ENCODE peak calls at places on chromosomes 16 and 17, in eight cellular contexts. O, F, W, G, L, Z, E and Q are unnamed samples.
A peak's percentile ranks its signal among the peaks of the same experiment; 100 is the strongest.

GRCh38 chr17:38739305-38739704 is 8.8 kb downstream of the PCGF2 start:
- DNase-seq in L (no peak), Z (no peak), W (no peak), F (no peak), E (no peak), G (no peak), O (no peak), Q (no peak)

GRCh38 chr17:43070257-43070656 is 45.2 kb downstream of the RND2 start:
- DNase-seq in G (no peak), L (no peak), Z (no peak), F (no peak), E (no peak), W (no peak), O (no peak), Q (no peak)

GRCh38 chr17:40484973-40485530 is 16.4 kb downstream of the TNS4 start:
- DNase-seq in E (no peak), W (no peak), G (no peak), O (no peak), L (no peak), Z (no peak), F (no peak), Q (no peak)

GRCh38 chr17:40471856-40472732 is 28.8 kb downstream of the IGFBP4 start:
- DNase-seq in L (no peak), O (no peak), E (no peak), W (no peak), G (no peak), Z (no peak), F (no peak), Q (no peak)

GRCh38 chr16:62692685-62693084 is 656.4 kb upstream of the CDH8 start:
- DNase-seq in W (no peak), F (no peak), E (no peak), O (no peak), Z (no peak), G (no peak), L (no peak), Q (peak; percentile 36)

GRCh38 chr17:60590075-60590474 is 9.9 kb upstream of the PPM1D start:
- DNase-seq in L (no peak), E (no peak), Z (no peak), O (no peak), W (no peak), F (no peak), G (no peak), Q (no peak)

GRCh38 chr16:56190903-56191806 is at the start of gene GNAO1:
- DNase-seq in L (peak; percentile 76), G (peak; percentile 76), E (peak; percentile 81), O (peak; percentile 49), Z (peak; percentile 82), W (peak; percentile 79), F (peak; percentile 54), Q (peak; percentile 80)

GRCh38 chr16:9670058-9670457 is 512.2 kb downstream of the GRIN2A start:
- DNase-seq in O (no peak), G (no peak), L (peak; percentile 76), F (no peak), Z (no peak), E (no peak), W (no peak), Q (no peak)

GRCh38 chr17:34354637-34355036 is 1.6 kb upstream of the CCL13 start:
- DNase-seq in L (no peak), E (no peak), F (no peak), O (no peak), Z (no peak), G (no peak), W (no peak), Q (no peak)

GRCh38 chr17:81681672-81682071 is 1.9 kb downstream of the ARL16 start:
- DNase-seq in L (no peak), O (no peak), G (no peak), F (peak; percentile 48), W (no peak), E (no peak), Z (no peak), Q (no peak)

GRCh38 chr16:68700120-68700519 is 37.0 kb upstream of the CDH1 start:
- DNase-seq in E (no peak), O (no peak), L (no peak), Z (no peak), W (no peak), F (no peak), G (no peak), Q (no peak)

GRCh38 chr16:21277927-21278706 is at the start of gene CRYM:
- DNase-seq in Z (peak; percentile 75), O (peak; percentile 71), E (peak; percentile 71), W (peak; percentile 65), F (peak; percentile 47), L (peak; percentile 68), G (peak; percentile 83), Q (peak; percentile 85)

GRCh38 chr17:61490540-61490975 is 38.3 kb downstream of the TBX4 start:
- DNase-seq in O (no peak), L (no peak), E (no peak), F (no peak), W (no peak), Z (no peak), G (no peak), Q (no peak)

GRCh38 chr17:6640536-6641373 is at the start of the genes KIAA0753 and TXNDC17:
- DNase-seq in G (peak; percentile 97), L (peak; percentile 94), Z (peak; percentile 94), O (peak; percentile 82), W (peak; percentile 96), E (peak; percentile 94), F (peak; percentile 85), Q (peak; percentile 83)

GRCh38 chr17:76426853-76427252 is 26.1 kb downstream of the UBE2O start:
- DNase-seq in W (no peak), F (no peak), O (no peak), E (no peak), Z (no peak), L (no peak), G (no peak), Q (no peak)

GRCh38 chr17:82204831-82205719 is 7.6 kb downstream of the CCDC57 start:
- DNase-seq in Z (no peak), F (no peak), G (no peak), W (no peak), O (no peak), E (no peak), L (no peak), Q (no peak)

GRCh38 chr17:39618956-39619785 is 7.6 kb upstream of the PPP1R1B start:
- DNase-seq in Z (no peak), L (no peak), E (no peak), G (no peak), F (no peak), W (no peak), O (no peak), Q (no peak)

GRCh38 chr17:2453325-2453724 is 52.5 kb upstream of the MNT start:
- DNase-seq in G (no peak), W (no peak), O (no peak), E (no peak), L (no peak), Z (no peak), F (no peak), Q (no peak)

GRCh38 chr16:82773018-82773417 is 146.2 kb downstream of the CDH13 start:
- DNase-seq in G (no peak), E (no peak), W (no peak), L (no peak), Z (no peak), O (no peak), F (no peak), Q (no peak)

GRCh38 chr17:28926786-28927185 is 23.9 kb upstream of the DHRS13 start:
- DNase-seq in F (no peak), L (no peak), G (no peak), W (no peak), O (no peak), E (no peak), Z (no peak), Q (no peak)

GRCh38 chr17:61279476-61280145 is 120.0 kb upstream of the TBX2 start:
- DNase-seq in E (no peak), L (no peak), F (no peak), G (no peak), O (no peak), W (no peak), Z (no peak), Q (no peak)

GRCh38 chr17:68016838-68017237 is 18.7 kb upstream of the KPNA2 start:
- DNase-seq in F (no peak), W (no peak), O (no peak), E (no peak), Z (no peak), G (no peak), L (no peak), Q (no peak)

GRCh38 chr17:72119963-72120877 is 600 bp upstream of the SOX9 start:
- DNase-seq in O (peak; percentile 46), Z (peak; percentile 49), W (peak; percentile 52), E (peak; percentile 50), F (peak; percentile 50), G (peak; percentile 72), L (peak; percentile 82), Q (no peak)

GRCh38 chr16:49596119-49596518 is 222.5 kb downstream of the C16orf78 start:
- DNase-seq in L (no peak), W (no peak), G (no peak), O (no peak), Z (no peak), F (no peak), E (no peak), Q (peak; percentile 7)

GRCh38 chr17:82297804-82298537 is 19.4 kb downstream of the CD7 start:
- DNase-seq in L (no peak), Z (peak; percentile 85), E (peak; percentile 85), O (peak; percentile 92), W (peak; percentile 93), G (peak; percentile 94), F (peak; percentile 90), Q (no peak)

GRCh38 chr17:8122391-8122922 is 1.4 kb downstream of the HES7 start:
- DNase-seq in L (peak; percentile 42), O (no peak), W (no peak), E (no peak), Z (no peak), F (no peak), G (no peak), Q (peak; percentile 68)
- H3K4me1 ChIP-seq in L (peaks cover 4% of the 10 kb centered on the region), O (peaks cover 10% of the 10 kb centered on the region), W (peaks cover 73% of the 10 kb centered on the region), E (peaks cover 87% of the 10 kb centered on the region), Z (peaks cover 87% of the 10 kb centered on the region), F (peaks cover 17% of the 10 kb centered on the region), G (peaks cover 79% of the 10 kb centered on the region), Q (peaks cover 28% of the 10 kb centered on the region)

DNA sequence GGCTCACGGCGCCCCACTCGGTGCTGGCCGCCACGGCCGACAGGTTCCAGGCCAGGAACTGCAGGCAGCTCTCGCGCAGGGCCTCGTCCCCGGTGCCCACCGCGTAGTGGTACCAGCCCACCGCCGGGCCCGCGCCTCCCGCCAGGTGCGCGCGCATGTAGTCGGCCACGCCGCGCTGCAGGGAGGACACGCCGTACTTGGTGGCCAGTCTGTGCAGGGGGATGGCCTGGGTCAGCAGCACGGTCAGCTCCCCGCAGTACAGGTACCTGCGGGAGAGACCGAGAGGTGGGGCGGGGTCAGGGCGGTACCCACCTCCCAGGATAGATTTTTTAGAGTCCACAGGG is 4.2 kb downstream of the BTBD17 start:
- DNase-seq in F (no peak), O (no peak), E (no peak), W (no peak), Z (no peak), G (no peak), L (no peak), Q (no peak)
- H3K4me3 ChIP-seq in F (no peak overlapping the region), O (no peak overlapping the region), E (peak overlapping the region; percentile 57), W (peak overlapping the region; percentile 29), Z (peak overlapping the region; percentile 31), G (no peak overlapping the region), L (no peak overlapping the region), Q (no peak overlapping the region)

GRCh38 chr17:62653002-62653830 is 25.7 kb downstream of the MRC2 start:
- DNase-seq in E (peak; percentile 77), F (peak; percentile 63), W (peak; percentile 71), O (no peak), L (peak; percentile 99), G (peak; percentile 90), Z (peak; percentile 75), Q (peak; percentile 93)
- H3K4me1 ChIP-seq in E (peaks cover 48% of the 10 kb centered on the region), F (no peaks in the 10 kb centered on the region), W (peaks cover 42% of the 10 kb centered on the region), O (peaks cover 5% of the 10 kb centered on the region), L (peaks cover 9% of the 10 kb centered on the region), G (peaks cover 39% of the 10 kb centered on the region), Z (peaks cover 51% of the 10 kb centered on the region), Q (peaks cover 13% of the 10 kb centered on the region)

GRCh38 chr16:23941025-23941424 is 105.2 kb downstream of the PRKCB start:
- DNase-seq in F (no peak), O (no peak), L (no peak), W (no peak), G (no peak), E (no peak), Z (no peak), Q (no peak)
- H3K4me3 ChIP-seq in F (no peak overlapping the region), O (no peak overlapping the region), L (no peak overlapping the region), W (no peak overlapping the region), G (no peak overlapping the region), E (no peak overlapping the region), Z (no peak overlapping the region), Q (no peak overlapping the region)